ENCODE peak calls at places on chromosomes 12 and 14, in eight cellular contexts. Z is hypothalamus, G is pons, L is right atrium auricular region, S is OCI-LY7, N is esophagus squamous epithelium, W is GM12891, R is G401. O is an unnamed sample.

GRCh38 chr14:103657466-103657865 is 28.5 kb downstream of the KLC1 start:
- DNase-seq in L (no peak), Z (no peak), G (no peak), R (peak), W (no peak), N (no peak), S (no peak), O (no peak)

GRCh38 chr12:68612245-68612644 is 1.5 kb downstream of the RAP1B start:
- DNase-seq in Z (no peak), S (no peak), W (no peak), L (no peak), G (no peak), R (no peak), N (no peak), O (no peak)

GRCh38 chr14:68792022-68792829 is 641 bp downstream of the ZFP36L1 start:
- DNase-seq in Z (no peak), S (peak), R (no peak), W (no peak), G (peak), L (peak), N (no peak), O (no peak)

GRCh38 chr12:27048822-27049752 is 26.7 kb downstream of the MED21 start:
- DNase-seq in R (no peak), S (no peak), W (no peak), G (no peak), L (no peak), N (no peak), Z (no peak), O (no peak)

GRCh38 chr14:51552768-51553426 is 98.8 kb upstream of the FRMD6 start:
- DNase-seq in N (no peak), S (no peak), R (peak), W (no peak), G (peak), Z (no peak), L (no peak), O (no peak)

GRCh38 chr14:25120261-25120660 is 70.3 kb upstream of the STXBP6 start:
- DNase-seq in Z (no peak), N (no peak), L (no peak), R (no peak), G (no peak), S (no peak), W (no peak), O (no peak)

GRCh38 chr14:100807979-100808734 is 17.8 kb upstream of the MEG3 start:
- DNase-seq in S (no peak), W (no peak), Z (no peak), L (no peak), N (no peak), R (no peak), G (no peak), O (no peak)

GRCh38 chr12:57319678-57320469 is 68.9 kb upstream of the STAC3 start:
- DNase-seq in L (no peak), W (no peak), R (no peak), Z (no peak), N (no peak), S (no peak), G (no peak), O (no peak)

GRCh38 chr12:45130881-45131281 is 80.0 kb upstream of the DBX2 start:
- DNase-seq in W (peak), R (peak), N (no peak), S (peak), G (peak), Z (peak), L (peak), O (no peak)

GRCh38 chr14:63046339-63047268 is 1.3 kb upstream of the KCNH5 start:
- DNase-seq in R (no peak), S (no peak), G (no peak), Z (no peak), L (no peak), W (no peak), N (no peak), O (no peak)

GRCh38 chr14:68047910-68048309 is 228.3 kb downstream of the RAD51B start:
- DNase-seq in R (no peak), S (no peak), G (no peak), L (no peak), W (no peak), Z (no peak), N (no peak), O (no peak)

GRCh38 chr12:89980236-89980635 is 271.6 kb upstream of the ATP2B1 start:
- DNase-seq in G (no peak), S (no peak), Z (no peak), R (no peak), L (no peak), N (no peak), W (no peak), O (no peak)

GRCh38 chr14:56129092-56129491 is 10.9 kb downstream of the PELI2 start:
- DNase-seq in L (no peak), N (no peak), Z (no peak), G (no peak), S (no peak), R (no peak), W (no peak), O (no peak)

GRCh38 chr12:121530600-121531355 is 50.0 kb downstream of the KDM2B start:
- DNase-seq in R (no peak), S (peak), G (peak), W (peak), Z (no peak), N (peak), L (peak), O (no peak)

GRCh38 chr12:3959799-3960560 is 86.8 kb upstream of the PARP11 start:
- DNase-seq in G (no peak), R (peak), Z (no peak), S (no peak), W (no peak), L (no peak), N (no peak), O (no peak)

GRCh38 chr12:57476162-57476992 is 3.3 kb downstream of the ARHGAP9 start:
- DNase-seq in S (peak), L (no peak), G (no peak), W (peak), N (no peak), Z (no peak), R (no peak), O (peak)

GRCh38 chr12:97960741-97961608 is 498.4 kb downstream of the RMST start:
- DNase-seq in N (no peak), S (peak), R (no peak), Z (no peak), G (no peak), L (no peak), W (peak), O (no peak)

GRCh38 chr12:22729898-22730443 is 105.0 kb downstream of the ETNK1 start:
- DNase-seq in N (no peak), W (no peak), S (no peak), Z (no peak), L (no peak), G (peak), R (no peak), O (no peak)

GRCh38 chr12:113500662-113501435 is 29.2 kb upstream of the LHX5 start:
- DNase-seq in L (no peak), S (peak), Z (no peak), G (no peak), W (no peak), N (no peak), R (no peak), O (no peak)

GRCh38 chr12:61546296-61546695 is 713.9 kb upstream of the USP15 start:
- DNase-seq in G (no peak), S (no peak), Z (no peak), W (no peak), L (no peak), N (no peak), R (no peak), O (no peak)

GRCh38 chr12:89895101-89895500 is 186.5 kb upstream of the ATP2B1 start:
- DNase-seq in R (no peak), L (no peak), N (no peak), G (no peak), Z (no peak), S (no peak), W (no peak), O (no peak)

GRCh38 chr12:89393551-89394121 is 41.3 kb upstream of the DUSP6 start:
- DNase-seq in N (no peak), G (no peak), Z (no peak), S (no peak), W (no peak), R (no peak), L (no peak), O (no peak)

GRCh38 chr14:66395300-66395699 is 90.9 kb upstream of the CCDC196 start:
- DNase-seq in G (no peak), Z (no peak), L (no peak), W (no peak), N (no peak), S (no peak), R (no peak), O (no peak)

GRCh38 chr12:32070370-32070769 is 36.3 kb upstream of the BICD1 start:
- DNase-seq in G (no peak), R (no peak), W (no peak), Z (no peak), L (no peak), N (no peak), S (no peak), O (no peak)

GRCh38 chr14:101709962-101710891 is 51.3 kb upstream of the PPP2R5C start:
- DNase-seq in R (no peak), N (no peak), G (no peak), W (no peak), Z (no peak), S (no peak), L (no peak), O (peak)

GRCh38 chr12:132143328-132144071 is 619 bp downstream of the DDX51 start:
- DNase-seq in G (no peak), R (no peak), L (no peak), S (peak), N (no peak), W (no peak), Z (no peak), O (no peak)

GRCh38 chr14:93994919-93995682 is 2.0 kb upstream of the CCDC197 start:
- DNase-seq in R (peak), N (no peak), S (no peak), W (no peak), Z (peak), L (peak), G (no peak), O (no peak)

GRCh38 chr12:4228122-4228580 is 45.4 kb upstream of the CCND2 start:
- DNase-seq in R (no peak), N (no peak), Z (no peak), G (no peak), L (no peak), W (no peak), S (no peak), O (peak)

GRCh38 chr14:75084513-75084912 is 15.1 kb downstream of the ZC2HC1C start:
- DNase-seq in S (no peak), W (no peak), G (no peak), R (peak), Z (no peak), L (no peak), N (no peak), O (no peak)

GRCh38 chr12:31118347-31118830 is 44.7 kb downstream of the DDX11 start:
- DNase-seq in W (no peak), L (no peak), N (no peak), Z (no peak), G (no peak), S (peak), R (no peak), O (peak)

GRCh38 chr14:57244103-57244502 is 24.6 kb downstream of the EXOC5 start:
- DNase-seq in W (no peak), R (no peak), Z (no peak), N (no peak), G (no peak), S (no peak), L (no peak), O (no peak)

GRCh38 chr12:65656904-65657351 is 167.4 kb upstream of the HMGA2 start:
- DNase-seq in N (no peak), G (no peak), W (no peak), Z (no peak), R (no peak), S (no peak), L (no peak), O (no peak)

GRCh38 chr12:104507672-104508071 is 50.9 kb downstream of the CHST11 start:
- DNase-seq in G (no peak), L (no peak), W (no peak), R (no peak), Z (no peak), S (no peak), N (no peak), O (no peak)